ENCODE peak calls at places on chromosomes 1 and 21, in four cellular contexts. W, K, O and Z are unnamed samples.

GRCh38 chr1:192489748-192490147 is 85.8 kb upstream of the RGS1 start:
- ATAC-seq in W (peak; percentile 26), O (peak; percentile 92), K (no peak), Z (peak; percentile 76)

GRCh38 chr1:115274467-115274866 is 63.6 kb downstream of the NGF start:
- ATAC-seq in O (no peak), W (no peak), K (no peak), Z (no peak)

GRCh38 chr1:205672929-205673328 is 7.4 kb downstream of the SLC45A3 start:
- ATAC-seq in K (no peak), W (no peak), O (no peak), Z (no peak)

GRCh38 chr1:215056584-215056983 is 26.0 kb upstream of the KCNK2 start:
- ATAC-seq in O (no peak), K (no peak), W (no peak), Z (no peak)

GRCh38 chr1:8133190-8133589 is 107.1 kb upstream of the ERRFI1 start:
- ATAC-seq in W (no peak), O (no peak), K (no peak), Z (no peak)

GRCh38 chr1:7805460-7805859 is 21.4 kb downstream of the PER3 start:
- ATAC-seq in K (no peak), O (no peak), W (no peak), Z (no peak)

GRCh38 chr1:2980073-2980791 is 41.0 kb upstream of the ACTRT2 start:
- ATAC-seq in O (no peak), W (no peak), K (peak; percentile 21), Z (no peak)

GRCh38 chr1:170560681-170561285 is 28.8 kb downstream of the GORAB start:
- ATAC-seq in O (no peak), W (no peak), K (no peak), Z (no peak)

GRCh38 chr1:199083680-199084079 is 444.8 kb downstream of the PTPRC start:
- ATAC-seq in O (no peak), W (no peak), K (no peak), Z (no peak)

GRCh38 chr1:85259866-85260345 is 444 bp upstream of the C1orf52 start:
- ATAC-seq in O (no peak), K (no peak), W (peak; percentile 42), Z (peak; percentile 66)

GRCh38 chr1:153394391-153394790 is 3.5 kb upstream of the S100A8 start:
- ATAC-seq in O (no peak), K (no peak), W (no peak), Z (no peak)

GRCh38 chr1:51170342-51170741 is 65.7 kb upstream of the RNF11 start:
- ATAC-seq in K (peak; percentile 82), W (no peak), O (no peak), Z (no peak)

GRCh38 chr1:67060811-67061218 is 6.9 kb upstream of the SLC35D1 start:
- ATAC-seq in K (peak; percentile 72), W (no peak), O (no peak), Z (no peak)

GRCh38 chr1:244796719-244797406 is 38.6 kb upstream of the COX20 start:
- ATAC-seq in W (peak; percentile 81), K (peak; percentile 52), O (peak; percentile 41), Z (peak; percentile 57)

GRCh38 chr1:226643701-226644540 is 95.2 kb downstream of the ITPKB start:
- ATAC-seq in W (no peak), O (peak; percentile 75), K (no peak), Z (no peak)

GRCh38 chr21:42319368-42319767 is 4.2 kb upstream of the TFF3 start:
- ATAC-seq in W (peak; percentile 52), K (no peak), O (peak; percentile 81), Z (no peak)

GRCh38 chr1:86258106-86258505 is 101.5 kb upstream of the COL24A1 start:
- ATAC-seq in O (no peak), K (no peak), W (no peak), Z (no peak)

GRCh38 chr1:11062965-11063401 is 3.2 kb upstream of the SRM start:
- ATAC-seq in K (no peak), W (no peak), O (peak; percentile 61), Z (no peak)

GRCh38 chr1:181190362-181191035 is 102.0 kb downstream of the IER5 start:
- ATAC-seq in K (peak; percentile 36), W (no peak), O (peak; percentile 59), Z (no peak)

GRCh38 chr1:15328785-15329480 is 80.8 kb upstream of the EFHD2 start:
- ATAC-seq in O (no peak), K (no peak), W (no peak), Z (peak; percentile 67)

GRCh38 chr1:66732407-66733166 is 19.7 kb upstream of the DYNLT5 start:
- ATAC-seq in K (no peak), O (no peak), W (no peak), Z (no peak)

GRCh38 chr1:178551940-178552339 is 39.0 kb downstream of the TEX35 start:
- ATAC-seq in W (no peak), K (peak; percentile 70), O (no peak), Z (no peak)

GRCh38 chr1:15099441-15100137 is 54.0 kb upstream of the TMEM51 start:
- ATAC-seq in O (no peak), W (no peak), K (no peak), Z (no peak)

GRCh38 chr1:36450919-36451305 is 661 bp upstream of the OSCP1 start:
- ATAC-seq in K (no peak), O (no peak), W (no peak), Z (peak; percentile 0)

GRCh38 chr21:42144679-42145568 is 73.8 kb downstream of the UMODL1 start:
- ATAC-seq in K (peak; percentile 22), W (no peak), O (peak; percentile 70), Z (no peak)

GRCh38 chr1:67308136-67308535 is 463 bp downstream of the IL12RB2 start:
- ATAC-seq in W (no peak), K (no peak), O (no peak), Z (no peak)

GRCh38 chr1:173768206-173768605 is 53.4 kb downstream of the KLHL20 start:
- ATAC-seq in O (no peak), W (no peak), K (no peak), Z (no peak)

GRCh38 chr1:64953241-64953640 is 13.1 kb downstream of the JAK1 start:
- ATAC-seq in K (peak; percentile 78), O (no peak), W (no peak), Z (no peak)

GRCh38 chr1:186424539-186424938 is 36.4 kb downstream of the PDC start:
- ATAC-seq in O (no peak), K (no peak), W (no peak), Z (no peak)

GRCh38 chr1:224340711-224341384 is 10.9 kb upstream of the NVL start:
- ATAC-seq in O (peak; percentile 92), W (peak; percentile 72), K (peak; percentile 80), Z (no peak)

GRCh38 chr1:16038620-16038912 is 5.0 kb upstream of the CLCNKB start:
- ATAC-seq in W (no peak), K (peak; percentile 55), O (no peak), Z (no peak)

GRCh38 chr1:114540202-114540601 is 29.2 kb upstream of the TRIM33 start:
- ATAC-seq in O (no peak), W (no peak), K (no peak), Z (no peak)

DNA sequence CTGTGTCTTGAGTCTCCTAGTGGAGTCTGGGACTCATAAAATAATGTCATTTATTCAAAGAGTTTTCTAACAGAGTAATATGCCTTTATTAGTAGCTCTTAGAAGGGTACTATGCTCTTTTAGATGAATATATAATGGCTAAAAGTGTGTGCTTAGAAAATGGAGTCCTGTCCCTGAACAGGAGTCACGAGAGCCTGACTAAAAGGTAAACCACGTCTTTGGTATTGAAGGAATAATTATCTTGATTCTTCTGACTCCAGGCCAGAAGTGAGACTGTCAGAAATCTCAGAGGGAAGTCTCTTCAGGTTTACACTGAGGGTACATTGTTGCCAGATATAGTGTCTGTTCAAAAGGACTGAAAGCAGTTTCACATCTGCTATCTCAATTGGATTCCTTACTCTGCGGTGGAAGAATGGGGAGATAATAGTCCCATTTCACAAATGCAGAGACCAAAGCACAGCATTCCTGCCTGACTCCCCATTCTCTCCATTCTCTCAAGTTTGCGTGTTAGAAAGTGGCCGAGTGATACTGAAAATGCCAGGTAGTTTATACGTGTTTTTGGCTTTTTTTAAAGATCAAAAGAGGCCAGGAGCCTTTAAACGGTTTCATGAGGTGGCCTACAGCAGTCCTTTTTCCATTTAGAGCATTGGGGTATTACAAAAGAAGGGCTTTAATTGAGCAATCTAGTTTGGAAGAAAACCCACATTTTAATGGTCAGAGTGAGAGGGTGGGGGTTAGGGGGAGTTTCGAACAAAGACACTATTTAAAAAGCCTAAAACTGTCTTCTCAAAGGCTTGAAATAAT is 176.6 kb downstream of the VPS13D start:
- ATAC-seq in O (no peak), W (no peak), K (peak; percentile 55), Z (peak; percentile 78)
- TF ChIP-seq POLR2AphosphoS5 in O (no peak), W (no peak), K (no peak), Z (peak; percentile 43)

GRCh38 chr1:22228505-22228911 is 85.6 kb upstream of the WNT4 start:
- ATAC-seq in O (no peak), K (no peak), W (peak; percentile 20), Z (no peak)
- TF ChIP-seq EP300 in O (no peak), K (no peak), W (no peak), Z (no peak)

GRCh38 chr21:38236232-38236631 is 20.6 kb upstream of the KCNJ15 start:
- ATAC-seq in W (no peak), O (peak; percentile 66), K (no peak), Z (no peak)
- TF ChIP-seq CTCF in W (no peak), O (no peak), K (no peak), Z (no peak)

GRCh38 chr1:160740133-160740688 is 1.2 kb downstream of the SLAMF7 start:
- ATAC-seq in K (no peak), W (no peak), O (peak; percentile 3), Z (no peak)

GRCh38 chr1:160738266-160738665 is 781 bp upstream of the SLAMF7 start:
- ATAC-seq in K (no peak), O (no peak), W (no peak), Z (no peak)

GRCh38 chr1:160741092-160741501 is 2.0 kb downstream of the SLAMF7 start:
- ATAC-seq in O (peak; percentile 26), W (no peak), K (no peak), Z (no peak)

GRCh38 chr1:160741597-160742348 is 2.7 kb downstream of the SLAMF7 start:
- ATAC-seq in K (no peak), W (peak; percentile 26), O (no peak), Z (no peak)

GRCh38 chr1:160739098-160739511 is at the start of gene SLAMF7:
- ATAC-seq in W (no peak), O (peak; percentile 72), K (no peak), Z (no peak)
- TF ChIP-seq POLR2AphosphoS5 in W (no peak), O (peak; percentile 95), K (no peak), Z (no peak)